ENCODE peak calls at places on chromosome 2, in four cellular contexts. R, L, Q and C are unnamed samples.

GRCh38 chr2:210577263-210578071 is 21.1 kb downstream of the CPS1 start:
- DNase-seq in R (no peak), L (peak; percentile 31), Q (no peak), C (peak; percentile 24)

GRCh38 chr2:205925373-205926337 is 160.3 kb downstream of the INO80D start:
- DNase-seq in R (peak; percentile 94), L (peak; percentile 80), Q (peak; percentile 68), C (peak; percentile 74)

GRCh38 chr2:197674546-197674945 is 841 bp downstream of the RFTN2 start:
- DNase-seq in R (no peak), L (no peak), Q (no peak), C (no peak)

GRCh38 chr2:68452168-68452890 is 14.8 kb downstream of the FBXO48 start:
- DNase-seq in R (no peak), L (no peak), Q (no peak), C (no peak)

GRCh38 chr2:55090702-55091101 is 40.5 kb upstream of the RTN4 start:
- DNase-seq in R (no peak), L (no peak), Q (no peak), C (no peak)

GRCh38 chr2:109182426-109182825 is 53.4 kb downstream of the SH3RF3 start:
- DNase-seq in R (no peak), L (no peak), Q (no peak), C (no peak)

GRCh38 chr2:240461471-240462072 is 26.1 kb downstream of the GPC1 start:
- DNase-seq in R (peak; percentile 45), L (no peak), Q (peak; percentile 4), C (no peak)

GRCh38 chr2:195563857-195564512 is 93.0 kb upstream of the SLC39A10 start:
- DNase-seq in R (no peak), L (no peak), Q (no peak), C (no peak)

GRCh38 chr2:134333646-134334189 is 79.8 kb downstream of the MGAT5 start:
- DNase-seq in R (no peak), L (no peak), Q (peak; percentile 48), C (no peak)

GRCh38 chr2:126769118-126769517 is 113.2 kb downstream of the GYPC start:
- DNase-seq in R (peak; percentile 20), L (no peak), Q (no peak), C (no peak)
- TF ChIP-seq CTCF in R (no peak), L (no peak), Q (no peak), C (no peak)

DNA sequence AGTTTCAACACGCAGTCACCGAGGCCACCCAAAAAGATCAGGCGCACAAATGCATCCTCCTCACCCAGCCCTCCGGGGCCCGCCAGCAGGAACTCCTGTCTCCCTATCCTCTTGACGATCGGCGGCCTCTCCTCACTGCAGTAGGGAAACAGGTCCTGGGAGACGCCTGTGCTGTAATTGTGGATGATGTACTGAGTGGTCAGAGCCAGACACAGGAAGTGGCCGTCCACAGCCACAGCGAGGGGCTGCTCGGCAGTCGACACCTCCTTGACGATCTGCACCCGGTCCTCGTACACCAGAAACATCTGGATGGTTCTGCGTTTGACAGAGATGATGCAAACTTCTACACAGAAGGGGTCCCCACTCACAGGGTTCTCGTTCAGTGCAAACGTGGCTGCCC is 22.0 kb downstream of the TGFBRAP1 start:
- DNase-seq in R (no peak), L (no peak), Q (peak; percentile 10), C (no peak)
- TF ChIP-seq CTCF in R (no peak), L (no peak), Q (no peak), C (no peak)

DNA sequence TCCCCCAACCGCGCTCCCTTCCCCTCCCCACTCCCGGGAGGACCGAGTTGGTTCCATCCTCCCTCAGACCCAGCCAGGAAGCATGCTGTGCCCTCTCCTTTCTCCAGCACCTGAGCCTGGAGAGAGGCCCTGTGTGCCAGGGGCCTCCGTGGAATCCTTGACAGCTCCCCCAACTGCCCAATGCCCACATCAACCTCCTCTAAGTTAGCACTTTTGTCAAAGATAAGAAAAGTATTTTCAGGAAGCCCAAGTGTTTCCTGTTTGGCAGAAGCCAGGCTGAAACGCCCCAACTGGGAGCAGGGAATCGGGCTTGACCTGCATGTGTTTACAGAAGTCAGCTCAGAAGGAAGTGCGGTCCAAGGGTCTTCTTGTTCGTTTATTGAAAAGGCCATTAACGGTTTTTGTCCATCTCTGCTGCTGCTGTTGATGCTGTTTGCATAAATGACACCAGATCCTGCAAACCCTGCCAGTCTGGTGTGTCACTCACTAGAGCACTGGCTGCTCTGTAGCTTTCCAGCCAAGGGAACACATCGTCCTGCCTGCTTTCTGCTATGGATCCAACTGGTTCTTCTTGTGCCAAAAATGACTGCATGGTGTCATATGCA is 35.3 kb upstream of the COL6A3 start:
- DNase-seq in R (no peak), L (no peak), Q (peak; percentile 50), C (no peak)
- TF ChIP-seq CTCF in R (no peak), L (no peak), Q (no peak), C (no peak)

GRCh38 chr2:64857581-64858471 is 131.4 kb upstream of the SLC1A4 start:
- DNase-seq in R (no peak), L (no peak), Q (peak; percentile 83), C (no peak)
- TF ChIP-seq CTCF in R (no peak), L (no peak), Q (no peak), C (no peak)